ENCODE peak calls at places on chromosome 6, in six cellular contexts. One of them, this sample, is unnamed.

GRCh38 chr6:157229733-157230132 is 93.6 kb downstream of the TMEM242 start:
- DNase-seq in esophagus squamous epithelium: no peak
- DNase-seq in Panc1: no peak
- DNase-seq in GM13976: no peak
- DNase-seq in stomach: no peak
- DNase-seq in HFF-Myc: no peak
- DNase-seq in this sample: peak

GRCh38 chr6:1554881-1555569 is 54.7 kb upstream of the FOXC1 start:
- DNase-seq in esophagus squamous epithelium: no peak
- DNase-seq in Panc1: no peak
- DNase-seq in GM13976: peak
- DNase-seq in stomach: peak
- DNase-seq in HFF-Myc: no peak
- DNase-seq in this sample: peak

GRCh38 chr6:53919881-53920360 is 125.1 kb downstream of the LRRC1 start:
- DNase-seq in esophagus squamous epithelium: no peak
- DNase-seq in Panc1: no peak
- DNase-seq in GM13976: no peak
- DNase-seq in stomach: no peak
- DNase-seq in HFF-Myc: no peak
- DNase-seq in this sample: no peak

GRCh38 chr6:123659960-123660748 is 23.4 kb upstream of the TRDN start:
- DNase-seq in esophagus squamous epithelium: no peak
- DNase-seq in Panc1: no peak
- DNase-seq in GM13976: no peak
- DNase-seq in stomach: no peak
- DNase-seq in HFF-Myc: no peak
- DNase-seq in this sample: no peak

GRCh38 chr6:111030008-111031006 is 48.5 kb downstream of the RPF2 start:
- DNase-seq in esophagus squamous epithelium: no peak
- DNase-seq in Panc1: no peak
- DNase-seq in GM13976: no peak
- DNase-seq in stomach: no peak
- DNase-seq in HFF-Myc: no peak
- DNase-seq in this sample: no peak

GRCh38 chr6:137715589-137716045 is 151.4 kb upstream of the TNFAIP3 start:
- DNase-seq in esophagus squamous epithelium: no peak
- DNase-seq in Panc1: no peak
- DNase-seq in GM13976: no peak
- DNase-seq in stomach: no peak
- DNase-seq in HFF-Myc: no peak
- DNase-seq in this sample: no peak

GRCh38 chr6:161554883-161555282 is 281.0 kb upstream of the AGPAT4 start:
- DNase-seq in esophagus squamous epithelium: no peak
- DNase-seq in Panc1: no peak
- DNase-seq in GM13976: no peak
- DNase-seq in stomach: no peak
- DNase-seq in HFF-Myc: no peak
- DNase-seq in this sample: no peak

GRCh38 chr6:30883743-30884520 is at the start of gene DDR1:
- DNase-seq in esophagus squamous epithelium: no peak
- DNase-seq in Panc1: no peak
- DNase-seq in GM13976: peak
- DNase-seq in stomach: peak
- DNase-seq in HFF-Myc: no peak
- DNase-seq in this sample: peak

GRCh38 chr6:37451411-37452273 is 18.6 kb downstream of the CMTR1 start:
- DNase-seq in esophagus squamous epithelium: no peak
- DNase-seq in Panc1: no peak
- DNase-seq in GM13976: no peak
- DNase-seq in stomach: no peak
- DNase-seq in HFF-Myc: no peak
- DNase-seq in this sample: no peak

GRCh38 chr6:44041461-44042260 is 85.6 kb downstream of the MRPL14 start:
- DNase-seq in esophagus squamous epithelium: no peak
- DNase-seq in Panc1: no peak
- DNase-seq in GM13976: no peak
- DNase-seq in stomach: no peak
- DNase-seq in HFF-Myc: peak
- DNase-seq in this sample: peak

GRCh38 chr6:148700047-148700712 is 46.6 kb upstream of the UST start:
- DNase-seq in esophagus squamous epithelium: no peak
- DNase-seq in Panc1: no peak
- DNase-seq in GM13976: peak
- DNase-seq in stomach: no peak
- DNase-seq in HFF-Myc: no peak
- DNase-seq in this sample: no peak

DNA sequence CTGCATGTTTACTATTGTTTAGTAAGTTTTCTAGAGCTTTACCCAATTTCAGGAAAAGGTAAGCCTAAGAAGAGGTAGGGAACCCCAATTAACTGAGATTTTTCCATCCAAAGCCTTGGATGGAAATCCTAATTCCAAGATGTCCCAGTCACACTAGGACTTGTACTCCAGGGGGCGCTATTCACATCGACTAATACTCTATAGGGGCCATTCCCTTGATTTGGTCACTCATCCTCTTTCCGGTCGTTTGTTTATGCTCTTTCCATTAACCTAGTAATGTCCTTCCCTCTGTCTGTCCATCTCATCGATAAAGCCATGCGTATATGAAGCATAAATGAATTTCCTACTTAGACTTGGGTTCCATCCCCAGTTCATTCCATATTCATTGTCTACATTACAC is 80.8 kb upstream of the FUCA2 start:
- DNase-seq in esophagus squamous epithelium: no peak
- DNase-seq in Panc1: no peak
- DNase-seq in GM13976: no peak
- DNase-seq in stomach: no peak
- DNase-seq in HFF-Myc: no peak
- DNase-seq in this sample: no peak
- TF ChIP-seq CTCF in esophagus squamous epithelium: no peak
- TF ChIP-seq CTCF in Panc1: peak
- TF ChIP-seq CTCF in GM13976: no peak
- TF ChIP-seq CTCF in stomach: no peak
- TF ChIP-seq CTCF in HFF-Myc: peak
- TF ChIP-seq CTCF in this sample: no peak

DNA sequence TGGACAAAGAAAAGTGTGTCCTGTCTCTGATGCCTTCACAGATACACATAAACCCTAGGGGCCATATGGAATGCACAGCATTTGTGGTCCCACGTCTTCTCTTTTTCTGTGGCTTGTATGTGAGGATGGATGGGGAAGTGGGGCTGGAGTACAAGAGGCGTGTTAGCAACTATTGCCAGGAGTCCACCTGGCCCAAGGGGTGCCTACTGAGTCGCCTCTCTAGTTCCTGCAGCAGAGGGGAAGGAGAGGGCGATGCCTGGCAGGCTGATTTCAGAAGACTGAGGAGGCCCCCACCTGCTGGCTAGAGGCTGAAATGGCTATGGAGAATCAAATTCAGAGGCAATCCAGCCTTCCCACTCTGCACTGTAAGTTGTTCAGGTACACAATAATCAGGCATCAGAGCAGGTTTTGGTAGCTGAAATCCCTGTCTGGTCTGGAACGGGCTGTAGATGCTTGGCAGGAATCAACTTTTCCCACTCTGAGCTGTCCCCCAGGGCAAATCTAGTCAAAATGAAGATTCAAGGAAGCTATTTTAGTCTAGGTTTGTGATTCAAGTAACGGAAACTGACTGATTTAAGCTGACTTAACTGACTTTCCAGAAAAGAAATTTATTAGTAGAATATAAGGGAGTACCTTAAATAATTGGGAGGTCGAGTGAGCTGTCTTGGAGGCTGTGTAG is 14.9 kb upstream of the PPARD start:
- DNase-seq in esophagus squamous epithelium: no peak
- DNase-seq in Panc1: no peak
- DNase-seq in GM13976: peak
- DNase-seq in stomach: peak
- DNase-seq in HFF-Myc: no peak
- DNase-seq in this sample: no peak
- TF ChIP-seq CTCF in esophagus squamous epithelium: peak
- TF ChIP-seq CTCF in Panc1: peak
- TF ChIP-seq CTCF in GM13976: peak
- TF ChIP-seq CTCF in stomach: peak
- TF ChIP-seq CTCF in HFF-Myc: peak
- TF ChIP-seq CTCF in this sample: peak

DNA sequence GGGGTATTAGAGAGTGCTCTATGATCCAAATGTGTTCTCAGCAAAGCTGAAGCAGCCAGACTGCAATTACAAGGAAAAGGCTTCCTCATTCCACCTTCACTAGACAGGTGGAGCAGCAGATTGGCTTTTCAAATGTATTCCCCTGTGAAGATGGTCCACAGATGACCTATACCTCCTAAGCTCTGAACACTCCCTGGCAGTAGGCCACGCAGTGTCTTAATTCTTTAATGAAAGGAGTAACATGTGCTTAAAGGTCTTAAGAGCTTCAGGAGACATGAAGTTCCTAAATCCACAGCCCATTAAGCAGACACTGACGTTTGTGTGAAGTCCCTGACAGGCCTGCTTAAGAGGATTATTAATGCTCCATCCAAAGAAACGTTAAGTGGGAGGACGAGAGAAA is 138.9 kb upstream of the NUP153 start:
- DNase-seq in esophagus squamous epithelium: no peak
- DNase-seq in Panc1: no peak
- DNase-seq in GM13976: no peak
- DNase-seq in stomach: no peak
- DNase-seq in HFF-Myc: no peak
- DNase-seq in this sample: no peak
- TF ChIP-seq CTCF in esophagus squamous epithelium: peak
- TF ChIP-seq CTCF in Panc1: no peak
- TF ChIP-seq CTCF in GM13976: no peak
- TF ChIP-seq CTCF in stomach: no peak
- TF ChIP-seq CTCF in HFF-Myc: no peak
- TF ChIP-seq CTCF in this sample: no peak

GRCh38 chr6:112330071-112330876 is 16.9 kb upstream of the RFPL4B start:
- DNase-seq in esophagus squamous epithelium: no peak
- DNase-seq in Panc1: no peak
- DNase-seq in GM13976: no peak
- DNase-seq in stomach: no peak
- DNase-seq in HFF-Myc: peak
- DNase-seq in this sample: no peak
- TF ChIP-seq CTCF in esophagus squamous epithelium: no peak
- TF ChIP-seq CTCF in Panc1: no peak
- TF ChIP-seq CTCF in GM13976: no peak
- TF ChIP-seq CTCF in stomach: no peak
- TF ChIP-seq CTCF in HFF-Myc: peak
- TF ChIP-seq CTCF in this sample: no peak

GRCh38 chr6:16793828-16794412 is 32.7 kb upstream of the ATXN1 start:
- DNase-seq in esophagus squamous epithelium: no peak
- DNase-seq in Panc1: no peak
- DNase-seq in GM13976: no peak
- DNase-seq in stomach: no peak
- DNase-seq in HFF-Myc: no peak
- DNase-seq in this sample: no peak
- TF ChIP-seq CTCF in esophagus squamous epithelium: no peak
- TF ChIP-seq CTCF in Panc1: no peak
- TF ChIP-seq CTCF in GM13976: no peak
- TF ChIP-seq CTCF in stomach: peak
- TF ChIP-seq CTCF in HFF-Myc: no peak
- TF ChIP-seq CTCF in this sample: no peak

DNA sequence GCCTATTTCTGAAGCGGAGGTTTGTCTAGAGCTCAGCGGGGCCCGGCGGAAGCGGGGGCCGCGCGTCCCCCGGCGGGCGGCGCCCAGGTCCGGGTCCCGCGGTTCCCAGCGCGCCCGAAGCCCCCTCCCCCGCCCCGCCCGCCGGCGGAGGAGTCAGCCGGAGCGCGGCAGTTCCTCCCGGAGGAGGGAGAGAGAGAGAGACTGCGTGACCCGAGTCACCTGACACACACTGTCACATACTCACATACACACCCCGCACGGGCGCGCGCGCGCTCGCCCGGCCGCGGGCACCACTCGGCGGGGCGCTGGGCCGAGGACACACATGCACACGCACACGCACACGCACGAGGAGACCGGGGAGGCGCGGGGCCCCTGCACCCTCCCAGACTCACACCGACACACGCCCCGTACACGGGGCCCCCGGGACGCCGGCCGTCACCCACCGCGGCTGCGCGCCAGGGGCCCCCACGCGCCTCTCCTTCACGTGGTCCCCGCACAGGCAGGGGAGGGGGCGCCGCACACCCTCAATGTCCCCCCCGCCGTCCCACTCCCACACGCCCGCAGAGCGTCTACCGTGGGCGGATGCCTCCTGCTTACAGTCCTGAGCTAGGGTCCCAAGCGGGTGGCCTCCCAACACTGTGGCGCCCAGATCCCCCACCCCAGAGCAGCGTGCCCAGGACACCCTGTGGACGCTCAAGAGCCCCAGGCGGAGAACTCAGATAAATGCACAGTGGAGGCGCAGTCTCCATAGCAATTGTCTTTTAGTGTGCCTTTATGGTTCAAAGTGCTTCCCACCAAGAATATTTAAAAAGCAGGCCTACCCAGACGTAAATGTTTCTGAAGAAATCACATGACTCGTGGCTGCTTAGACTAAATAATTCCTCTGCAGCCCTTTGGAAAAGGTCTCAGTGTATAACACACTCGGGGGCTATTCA is at the start of gene RRAGD:
- DNase-seq in esophagus squamous epithelium: no peak
- DNase-seq in Panc1: no peak
- DNase-seq in GM13976: peak
- DNase-seq in stomach: peak
- DNase-seq in HFF-Myc: no peak
- DNase-seq in this sample: peak
- TF ChIP-seq CTCF in esophagus squamous epithelium: no peak
- TF ChIP-seq CTCF in Panc1: no peak
- TF ChIP-seq CTCF in GM13976: no peak
- TF ChIP-seq CTCF in stomach: no peak
- TF ChIP-seq CTCF in HFF-Myc: no peak
- TF ChIP-seq CTCF in this sample: no peak

GRCh38 chr6:33297956-33298772 is 578 bp downstream of the RGL2 start:
- DNase-seq in esophagus squamous epithelium: no peak
- DNase-seq in Panc1: no peak
- DNase-seq in GM13976: peak
- DNase-seq in stomach: peak
- DNase-seq in HFF-Myc: no peak
- DNase-seq in this sample: peak
- TF ChIP-seq CTCF in esophagus squamous epithelium: no peak
- TF ChIP-seq CTCF in Panc1: no peak
- TF ChIP-seq CTCF in GM13976: no peak
- TF ChIP-seq CTCF in stomach: no peak
- TF ChIP-seq CTCF in HFF-Myc: no peak
- TF ChIP-seq CTCF in this sample: no peak

GRCh38 chr6:25100288-25100687 is 164.5 kb upstream of the RIPOR2 start:
- DNase-seq in esophagus squamous epithelium: no peak
- DNase-seq in Panc1: no peak
- DNase-seq in GM13976: no peak
- DNase-seq in stomach: no peak
- DNase-seq in HFF-Myc: no peak
- DNase-seq in this sample: no peak

GRCh38 chr6:25089442-25089841 is 153.7 kb upstream of the RIPOR2 start:
- DNase-seq in esophagus squamous epithelium: no peak
- DNase-seq in Panc1: no peak
- DNase-seq in GM13976: no peak
- DNase-seq in stomach: no peak
- DNase-seq in HFF-Myc: no peak
- DNase-seq in this sample: no peak

DNA sequence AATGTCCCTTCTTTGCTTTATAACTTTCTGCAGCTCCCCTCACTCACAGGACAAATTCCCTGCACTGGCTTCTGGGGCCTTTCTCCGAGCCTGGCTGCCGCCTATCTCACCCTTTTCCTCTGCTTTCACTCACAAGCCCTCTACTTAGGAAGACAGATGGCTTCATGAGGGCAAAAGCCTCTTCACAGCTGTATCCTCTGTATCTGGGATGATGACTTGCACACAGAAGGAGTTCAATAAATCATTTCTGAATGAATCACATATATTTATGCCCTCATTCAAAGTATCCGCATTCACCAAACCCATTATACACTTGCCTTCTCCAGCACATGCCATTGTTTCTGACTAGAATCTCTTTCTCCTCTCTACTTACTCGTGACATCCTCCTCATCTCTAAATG is 159.0 kb upstream of the RIPOR2 start:
- DNase-seq in esophagus squamous epithelium: no peak
- DNase-seq in Panc1: no peak
- DNase-seq in GM13976: no peak
- DNase-seq in stomach: no peak
- DNase-seq in HFF-Myc: no peak
- DNase-seq in this sample: no peak
- TF ChIP-seq CTCF in esophagus squamous epithelium: no peak
- TF ChIP-seq CTCF in Panc1: no peak
- TF ChIP-seq CTCF in GM13976: no peak
- TF ChIP-seq CTCF in stomach: no peak
- TF ChIP-seq CTCF in HFF-Myc: no peak
- TF ChIP-seq CTCF in this sample: no peak

This sample was measured in sigmoid colon.